ENCODE peak calls at places on chromosomes 16 and 17, in eight cellular contexts. I, M, U, Q, C, E, F and G are unnamed samples.

GRCh38 chr17:8884336-8884990 is 17.0 kb upstream of the PIK3R6 start:
- DNase-seq in I (no peak), M (no peak), U (no peak), Q (no peak), C (no peak), E (no peak), F (no peak), G (no peak)

GRCh38 chr17:27654654-27655524 is 23.9 kb downstream of the LGALS9 start:
- DNase-seq in I (peak), M (peak), U (peak), Q (peak), C (peak), E (peak), F (peak), G (peak)

GRCh38 chr17:2386400-2387085 is 14.3 kb downstream of the MNT start:
- DNase-seq in I (no peak), M (no peak), U (no peak), Q (no peak), C (no peak), E (peak), F (peak), G (no peak)

GRCh38 chr16:77540656-77541055 is 105.8 kb upstream of the ADAMTS18 start:
- DNase-seq in I (no peak), M (no peak), U (no peak), Q (peak), C (no peak), E (no peak), F (no peak), G (no peak)

GRCh38 chr16:57310801-57311200 is 26.3 kb upstream of the PLLP start:
- DNase-seq in I (no peak), M (no peak), U (no peak), Q (no peak), C (no peak), E (no peak), F (no peak), G (no peak)

GRCh38 chr17:10305336-10306096 is 67.3 kb downstream of the MYH13 start:
- DNase-seq in I (no peak), M (no peak), U (no peak), Q (no peak), C (no peak), E (no peak), F (no peak), G (no peak)

GRCh38 chr17:75063201-75063600 is 16.2 kb downstream of the KCTD2 start:
- DNase-seq in I (no peak), M (no peak), U (no peak), Q (no peak), C (no peak), E (no peak), F (no peak), G (no peak)

GRCh38 chr17:79658811-79659207 is 48.0 kb upstream of the RBFOX3 start:
- DNase-seq in I (peak), M (peak), U (peak), Q (peak), C (peak), E (peak), F (no peak), G (peak)

GRCh38 chr17:50893183-50893993 is 27.2 kb upstream of the TOB1 start:
- DNase-seq in I (no peak), M (peak), U (no peak), Q (peak), C (no peak), E (peak), F (no peak), G (peak)

GRCh38 chr17:43660262-43660661 is 1.5 kb downstream of the MEOX1 start:
- DNase-seq in I (no peak), M (no peak), U (no peak), Q (no peak), C (no peak), E (no peak), F (no peak), G (no peak)

GRCh38 chr16:56305956-56306565 is 114.8 kb downstream of the GNAO1 start:
- DNase-seq in I (no peak), M (peak), U (no peak), Q (no peak), C (peak), E (no peak), F (no peak), G (no peak)

GRCh38 chr17:33947762-33948161 is 307.3 kb upstream of the CCL2 start:
- DNase-seq in I (no peak), M (no peak), U (no peak), Q (no peak), C (no peak), E (no peak), F (no peak), G (no peak)

GRCh38 chr17:37745801-37746426 is 1.1 kb upstream of the HNF1B start:
- DNase-seq in I (no peak), M (no peak), U (no peak), Q (no peak), C (no peak), E (peak), F (no peak), G (no peak)

GRCh38 chr17:73765824-73766563 is 121.7 kb upstream of the SDK2 start:
- DNase-seq in I (no peak), M (no peak), U (peak), Q (no peak), C (no peak), E (no peak), F (no peak), G (no peak)

GRCh38 chr17:17214646-17215436 is 8.7 kb upstream of the PLD6 start:
- DNase-seq in I (no peak), M (no peak), U (no peak), Q (no peak), C (no peak), E (no peak), F (no peak), G (no peak)

GRCh38 chr17:82285141-82285540 is 11.6 kb upstream of the CSNK1D start:
- DNase-seq in I (no peak), M (no peak), U (no peak), Q (no peak), C (no peak), E (no peak), F (no peak), G (no peak)

GRCh38 chr17:77948690-77949114 is 9.8 kb upstream of the TNRC6C start:
- DNase-seq in I (no peak), M (peak), U (no peak), Q (peak), C (peak), E (peak), F (no peak), G (peak)

GRCh38 chr17:63792055-63792729 is 18.2 kb downstream of the DDX42 start:
- DNase-seq in I (no peak), M (no peak), U (no peak), Q (no peak), C (no peak), E (no peak), F (no peak), G (peak)

GRCh38 chr17:33647976-33648375 is 354.9 kb upstream of the ASIC2 start:
- DNase-seq in I (no peak), M (peak), U (peak), Q (peak), C (peak), E (peak), F (no peak), G (no peak)

GRCh38 chr17:63495471-63495870 is 18.6 kb downstream of the ACE start:
- DNase-seq in I (no peak), M (peak), U (no peak), Q (no peak), C (no peak), E (no peak), F (no peak), G (no peak)

GRCh38 chr17:49146620-49147306 is 14.2 kb downstream of the B4GALNT2 start:
- DNase-seq in I (no peak), M (peak), U (no peak), Q (peak), C (no peak), E (peak), F (no peak), G (peak)

GRCh38 chr16:10168258-10168657 is 14.0 kb downstream of the GRIN2A start:
- DNase-seq in I (no peak), M (no peak), U (no peak), Q (peak), C (no peak), E (no peak), F (no peak), G (peak)

GRCh38 chr16:17194190-17194780 is 276.5 kb downstream of the XYLT1 start:
- DNase-seq in I (no peak), M (peak), U (peak), Q (peak), C (peak), E (peak), F (peak), G (no peak)

GRCh38 chr16:1188781-1189189 is 35.9 kb downstream of the CACNA1H start:
- DNase-seq in I (peak), M (peak), U (peak), Q (peak), C (peak), E (peak), F (peak), G (peak)

GRCh38 chr16:83732536-83732935 is 75.2 kb upstream of the HSBP1 start:
- DNase-seq in I (peak), M (no peak), U (no peak), Q (no peak), C (no peak), E (no peak), F (no peak), G (no peak)

GRCh38 chr17:45131616-45132301 is 556 bp downstream of the PLCD3 start:
- DNase-seq in I (peak), M (no peak), U (peak), Q (no peak), C (peak), E (peak), F (peak), G (no peak)

GRCh38 chr17:36546418-36547093 is 1.8 kb downstream of the GGNBP2 start:
- DNase-seq in I (no peak), M (no peak), U (no peak), Q (no peak), C (no peak), E (no peak), F (no peak), G (no peak)

GRCh38 chr16:87216824-87217205 is 100.4 kb downstream of the C16orf95 start:
- DNase-seq in I (no peak), M (no peak), U (no peak), Q (no peak), C (no peak), E (no peak), F (no peak), G (no peak)

GRCh38 chr16:65180986-65181710 is 59.3 kb upstream of the CDH11 start:
- DNase-seq in I (no peak), M (no peak), U (no peak), Q (peak), C (no peak), E (no peak), F (no peak), G (no peak)
- TF ChIP-seq CTCF in I (no peak), M (no peak), U (no peak), Q (peak), C (no peak), E (no peak), F (no peak), G (no peak)

GRCh38 chr16:89646270-89646669 is 11.2 kb downstream of the CHMP1A start:
- DNase-seq in I (no peak), M (no peak), U (no peak), Q (no peak), C (no peak), E (no peak), F (no peak), G (no peak)

GRCh38 chr16:89642574-89642973 is 14.9 kb downstream of the CHMP1A start:
- DNase-seq in I (no peak), M (no peak), U (no peak), Q (no peak), C (no peak), E (no peak), F (no peak), G (no peak)

GRCh38 chr16:89641719-89642187 is 15.8 kb downstream of the CHMP1A start:
- DNase-seq in I (no peak), M (no peak), U (no peak), Q (no peak), C (no peak), E (no peak), F (no peak), G (no peak)

GRCh38 chr16:89645122-89645521 is 12.4 kb downstream of the CHMP1A start:
- DNase-seq in I (no peak), M (no peak), U (no peak), Q (no peak), C (no peak), E (no peak), F (no peak), G (no peak)

GRCh38 chr16:89643769-89644300 is 13.7 kb downstream of the CHMP1A start:
- DNase-seq in I (no peak), M (no peak), U (no peak), Q (no peak), C (no peak), E (no peak), F (no peak), G (no peak)
- TF ChIP-seq CTCF in I (no peak), M (no peak), U (no peak), Q (no peak), C (no peak), E (no peak), F (no peak), G (no peak)

DNA sequence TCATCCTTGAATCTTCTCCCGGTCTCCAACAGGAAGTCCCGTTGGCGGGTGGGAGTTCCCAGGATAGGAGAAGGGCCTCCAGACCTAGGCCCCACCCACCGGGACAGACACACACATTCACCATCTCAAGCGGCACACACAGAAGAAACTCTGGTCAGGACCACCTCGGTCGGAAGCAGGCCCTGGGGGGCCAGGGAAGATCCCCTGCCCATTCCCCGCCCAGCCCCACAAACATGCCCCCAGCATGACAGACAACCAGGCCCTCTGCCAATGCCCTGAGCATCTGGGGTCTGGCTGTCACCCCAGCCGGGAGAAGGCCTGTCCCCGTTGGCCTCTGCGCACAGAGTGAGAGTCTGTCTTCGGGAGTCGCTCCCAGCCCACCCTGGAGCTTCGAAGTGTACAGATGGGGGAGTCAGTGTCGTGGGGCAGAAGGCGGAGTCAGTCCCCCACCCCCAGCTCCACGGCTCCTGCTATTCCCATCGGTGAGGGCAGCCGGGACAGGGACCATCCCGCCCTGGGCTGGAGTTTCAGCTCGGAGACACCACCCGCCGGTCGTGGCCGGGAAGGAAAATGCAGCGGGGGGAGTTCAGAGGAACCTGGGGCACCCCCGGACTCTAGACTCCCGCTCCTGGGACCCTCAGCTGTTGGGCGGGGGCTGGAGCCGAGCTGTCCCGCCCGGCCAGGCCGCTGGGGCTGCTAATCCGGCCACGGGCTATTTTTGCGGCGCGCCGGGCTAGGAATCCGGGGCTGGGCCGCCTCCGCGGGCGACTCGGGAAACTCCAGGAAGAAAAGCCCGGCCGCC is 690 bp downstream of the RHBDF1 start:
- DNase-seq in I (no peak), M (peak), U (peak), Q (peak), C (peak), E (peak), F (peak), G (peak)
- TF ChIP-seq CTCF in I (no peak), M (no peak), U (no peak), Q (no peak), C (no peak), E (no peak), F (no peak), G (no peak)

GRCh38 chr17:12256380-12256995 is 235.8 kb downstream of the MAP2K4 start:
- DNase-seq in I (no peak), M (peak), U (peak), Q (peak), C (peak), E (peak), F (peak), G (peak)
- TF ChIP-seq CTCF in I (peak), M (peak), U (peak), Q (peak), C (peak), E (peak), F (peak), G (peak)

GRCh38 chr16:73176577-73177013 is 128.7 kb upstream of the ZFHX3 start:
- DNase-seq in I (no peak), M (peak), U (no peak), Q (peak), C (peak), E (peak), F (no peak), G (peak)
- TF ChIP-seq CTCF in I (peak), M (peak), U (no peak), Q (peak), C (peak), E (no peak), F (no peak), G (peak)

GRCh38 chr16:22007509-22008214 is at the start of gene MOSMO:
- DNase-seq in I (peak), M (peak), U (peak), Q (peak), C (peak), E (peak), F (peak), G (peak)
- TF ChIP-seq CTCF in I (peak), M (peak), U (no peak), Q (no peak), C (no peak), E (no peak), F (no peak), G (no peak)

DNA sequence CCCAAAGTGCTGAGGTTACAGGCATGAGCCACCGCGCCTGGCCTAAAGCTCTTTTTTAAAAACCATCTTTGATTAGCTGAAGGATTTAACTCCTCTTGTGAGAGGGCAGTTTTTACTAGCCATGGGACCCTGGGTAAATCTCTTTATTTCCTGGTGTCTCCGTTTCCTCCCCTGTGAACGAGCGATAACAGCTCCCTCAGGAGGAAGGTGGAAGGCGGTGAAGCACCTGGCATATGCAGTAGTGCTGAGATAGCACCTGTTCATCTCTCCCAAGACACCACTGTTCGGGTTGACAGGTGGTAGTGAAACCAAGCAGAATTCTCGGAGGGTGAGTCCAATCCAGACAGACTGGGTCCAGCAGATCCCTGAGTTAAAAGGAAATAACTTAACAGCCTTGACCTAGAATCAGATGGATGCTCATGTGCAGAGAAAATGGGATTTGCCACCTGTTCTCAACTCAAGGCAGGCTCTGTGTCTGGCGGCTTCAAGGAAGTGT is 86.2 kb downstream of the CRISPLD2 start:
- DNase-seq in I (no peak), M (no peak), U (no peak), Q (no peak), C (no peak), E (no peak), F (no peak), G (no peak)
- TF ChIP-seq CTCF in I (no peak), M (no peak), U (no peak), Q (no peak), C (no peak), E (no peak), F (no peak), G (no peak)

GRCh38 chr16:60686824-60687223 is 1349.4 kb downstream of the CDH8 start:
- DNase-seq in I (no peak), M (no peak), U (no peak), Q (no peak), C (no peak), E (no peak), F (no peak), G (no peak)
- TF ChIP-seq CTCF in I (no peak), M (no peak), U (no peak), Q (no peak), C (no peak), E (no peak), F (no peak), G (no peak)

DNA sequence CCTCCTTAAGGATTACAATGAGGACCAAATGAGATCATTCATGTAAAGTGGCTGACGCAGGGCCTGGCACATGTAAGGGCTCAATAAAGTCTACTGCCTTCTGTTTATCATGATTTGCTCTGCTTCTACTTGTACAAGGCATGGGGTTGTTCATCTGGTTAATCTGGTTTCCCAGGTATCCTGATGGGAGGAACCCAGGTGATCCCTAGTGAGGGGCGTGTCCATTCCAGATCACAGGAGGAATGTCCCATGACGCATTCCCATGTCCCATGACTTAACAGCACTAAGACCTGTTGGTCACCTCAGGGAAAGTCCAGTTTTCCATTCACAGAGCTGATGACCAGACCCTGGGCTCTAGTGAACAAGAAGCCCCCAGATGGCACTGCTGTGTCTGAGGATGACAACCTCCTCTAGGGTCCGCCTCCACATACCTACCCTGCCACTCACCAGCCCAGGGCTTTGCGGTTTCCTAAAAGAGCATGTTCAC is 11.5 kb upstream of the TPPP3 start:
- DNase-seq in I (no peak), M (no peak), U (no peak), Q (no peak), C (no peak), E (peak), F (peak), G (no peak)
- TF ChIP-seq CTCF in I (no peak), M (no peak), U (no peak), Q (no peak), C (no peak), E (no peak), F (no peak), G (no peak)